ENCODE peak calls at places on chromosomes 6 and 20, in eight cellular contexts. One of them, this sample, is unnamed.

GRCh38 chr6:35165630-35166071 is 24.5 kb upstream of the TCP11 start:
- DNase-seq in HT1080: no peak
- DNase-seq in right atrium auricular region: no peak
- DNase-seq in H7: no peak
- DNase-seq in astrocyte: no peak
- DNase-seq in MM.1S: no peak
- DNase-seq in ELR: peak
- DNase-seq in AG20443: no peak
- DNase-seq in this sample: no peak

GRCh38 chr20:46388201-46388836 is 18.1 kb downstream of the ELMO2 start:
- DNase-seq in HT1080: no peak
- DNase-seq in right atrium auricular region: no peak
- DNase-seq in H7: no peak
- DNase-seq in astrocyte: no peak
- DNase-seq in MM.1S: no peak
- DNase-seq in ELR: no peak
- DNase-seq in AG20443: no peak
- DNase-seq in this sample: no peak

GRCh38 chr20:49207071-49207470 is 12.1 kb upstream of the DDX27 start:
- DNase-seq in HT1080: no peak
- DNase-seq in right atrium auricular region: no peak
- DNase-seq in H7: peak
- DNase-seq in astrocyte: no peak
- DNase-seq in MM.1S: peak
- DNase-seq in ELR: peak
- DNase-seq in AG20443: no peak
- DNase-seq in this sample: no peak

GRCh38 chr20:20827992-20828597 is 115.7 kb upstream of the RALGAPA2 start:
- DNase-seq in HT1080: no peak
- DNase-seq in right atrium auricular region: no peak
- DNase-seq in H7: peak
- DNase-seq in astrocyte: no peak
- DNase-seq in MM.1S: no peak
- DNase-seq in ELR: no peak
- DNase-seq in AG20443: no peak
- DNase-seq in this sample: no peak

GRCh38 chr20:51528263-51529026 is 14.1 kb downstream of the NFATC2 start:
- DNase-seq in HT1080: no peak
- DNase-seq in right atrium auricular region: no peak
- DNase-seq in H7: no peak
- DNase-seq in astrocyte: no peak
- DNase-seq in MM.1S: no peak
- DNase-seq in ELR: no peak
- DNase-seq in AG20443: no peak
- DNase-seq in this sample: no peak

GRCh38 chr6:27388293-27389197 is at the start of gene ZNF391:
- DNase-seq in HT1080: peak
- DNase-seq in right atrium auricular region: peak
- DNase-seq in H7: peak
- DNase-seq in astrocyte: peak
- DNase-seq in MM.1S: peak
- DNase-seq in ELR: peak
- DNase-seq in AG20443: peak
- DNase-seq in this sample: peak

GRCh38 chr6:138546733-138547185 is 47.5 kb upstream of the NHSL1 start:
- DNase-seq in HT1080: peak
- DNase-seq in right atrium auricular region: no peak
- DNase-seq in H7: no peak
- DNase-seq in astrocyte: peak
- DNase-seq in MM.1S: no peak
- DNase-seq in ELR: peak
- DNase-seq in AG20443: no peak
- DNase-seq in this sample: peak

GRCh38 chr6:145763742-145764141 is 28.4 kb upstream of the EPM2A start:
- DNase-seq in HT1080: no peak
- DNase-seq in right atrium auricular region: no peak
- DNase-seq in H7: no peak
- DNase-seq in astrocyte: no peak
- DNase-seq in MM.1S: no peak
- DNase-seq in ELR: no peak
- DNase-seq in AG20443: no peak
- DNase-seq in this sample: no peak

GRCh38 chr20:36350439-36350838 is 44.3 kb downstream of the DLGAP4 start:
- DNase-seq in HT1080: no peak
- DNase-seq in right atrium auricular region: no peak
- DNase-seq in H7: no peak
- DNase-seq in astrocyte: no peak
- DNase-seq in MM.1S: no peak
- DNase-seq in ELR: no peak
- DNase-seq in AG20443: no peak
- DNase-seq in this sample: no peak

GRCh38 chr6:96522469-96523009 is 933 bp downstream of the UFL1 start:
- DNase-seq in HT1080: peak
- DNase-seq in right atrium auricular region: no peak
- DNase-seq in H7: no peak
- DNase-seq in astrocyte: peak
- DNase-seq in MM.1S: peak
- DNase-seq in ELR: peak
- DNase-seq in AG20443: peak
- DNase-seq in this sample: peak

GRCh38 chr6:44869321-44869897 is 458.7 kb upstream of the RUNX2 start:
- DNase-seq in HT1080: no peak
- DNase-seq in right atrium auricular region: no peak
- DNase-seq in H7: no peak
- DNase-seq in astrocyte: no peak
- DNase-seq in MM.1S: no peak
- DNase-seq in ELR: no peak
- DNase-seq in AG20443: no peak
- DNase-seq in this sample: no peak

GRCh38 chr6:32965901-32966300 is 2.5 kb upstream of the BRD2 start:
- DNase-seq in HT1080: no peak
- DNase-seq in right atrium auricular region: no peak
- DNase-seq in H7: no peak
- DNase-seq in astrocyte: no peak
- DNase-seq in MM.1S: no peak
- DNase-seq in ELR: no peak
- DNase-seq in AG20443: no peak
- DNase-seq in this sample: no peak

This sample was measured in dermis blood vessel endothelial cell.